ENCODE peak calls at places on chromosomes 2 and 18, in ten cellular contexts. L is Peyer's patch; E is stimulated activated naive CD4-positive, alpha-beta T cell; B is tibial artery; O is skeletal muscle cell; Y is head of caudate nucleus; D is activated CD8-positive, alpha-beta T cell treated with anti-CD3 and anti-CD28 coated beads for 36 hours; S is AG08396; Q is stimulated activated CD4-positive, alpha-beta T cell treated with anti-CD3 and anti-CD28 coated beads, TNF-alpha, amount 100 ng/mL, for 48 hours; I is GOT3. R is an unnamed sample.

GRCh38 chr2:73830871-73831401 is 2.2 kb downstream of the STAMBP start:
- DNase-seq in O (peak), S (peak), L (no peak), D (peak), Q (peak), I (no peak), E (no peak), Y (no peak), B (no peak), R (peak)

GRCh38 chr2:151027147-151027546 is 234.5 kb downstream of the RBM43 start:
- DNase-seq in Q (no peak), Y (no peak), S (no peak), B (no peak), E (no peak), D (no peak), O (no peak), L (no peak), I (no peak), R (no peak)

GRCh38 chr2:111659361-111660281 is 224.4 kb downstream of the ANAPC1 start:
- DNase-seq in S (peak), Y (no peak), B (peak), Q (no peak), O (peak), L (peak), E (no peak), I (peak), D (no peak), R (peak)

GRCh38 chr2:38194751-38195150 is 118.8 kb upstream of the CYP1B1 start:
- DNase-seq in E (no peak), Q (no peak), Y (no peak), L (no peak), S (no peak), D (no peak), B (no peak), O (no peak), I (no peak), R (no peak)

GRCh38 chr2:5803547-5803946 is 111.4 kb downstream of the SOX11 start:
- DNase-seq in O (peak), Q (no peak), S (no peak), L (no peak), D (no peak), B (no peak), Y (no peak), I (no peak), E (no peak), R (peak)

GRCh38 chr2:204860249-204860648 is 315.0 kb downstream of the PARD3B start:
- DNase-seq in Y (no peak), S (peak), Q (no peak), I (no peak), B (no peak), D (no peak), O (no peak), E (no peak), L (no peak), R (no peak)

GRCh38 chr2:23351388-23352141 is 33.4 kb upstream of the KLHL29 start:
- DNase-seq in O (peak), D (peak), Q (peak), S (peak), E (peak), Y (peak), B (peak), I (peak), L (peak), R (peak)

GRCh38 chr2:170739048-170739447 is 23.9 kb downstream of the SP5 start:
- DNase-seq in L (no peak), Q (no peak), D (no peak), E (no peak), I (no peak), S (peak), B (no peak), Y (no peak), O (peak), R (peak)

GRCh38 chr2:68237976-68238580 is 14.3 kb downstream of the PPP3R1 start:
- DNase-seq in B (no peak), O (no peak), Q (no peak), I (no peak), E (no peak), L (no peak), S (no peak), D (no peak), Y (no peak), R (no peak)

GRCh38 chr2:181309576-181309975 is 147.6 kb upstream of the ITGA4 start:
- DNase-seq in Y (no peak), O (no peak), D (no peak), S (no peak), Q (no peak), E (no peak), I (no peak), B (no peak), L (no peak), R (no peak)

GRCh38 chr2:175793649-175794048 is 208.4 kb downstream of the LNPK start:
- DNase-seq in L (no peak), Y (no peak), O (no peak), Q (no peak), B (no peak), D (no peak), E (no peak), S (no peak), I (no peak), R (no peak)

GRCh38 chr2:178513876-178514275 is 33.6 kb downstream of the PLEKHA3 start:
- DNase-seq in B (no peak), O (peak), L (no peak), Q (no peak), I (no peak), E (no peak), Y (no peak), S (no peak), D (no peak), R (no peak)

GRCh38 chr2:21036708-21037670 is 6.9 kb downstream of the APOB start:
- DNase-seq in B (no peak), Y (no peak), S (no peak), I (no peak), E (no peak), D (no peak), Q (no peak), O (no peak), L (no peak), R (no peak)

GRCh38 chr2:238595750-238596570 is 169.2 kb downstream of the ASB1 start:
- DNase-seq in B (peak), L (no peak), Y (no peak), E (no peak), S (no peak), Q (no peak), I (no peak), O (no peak), D (no peak), R (no peak)

GRCh38 chr2:121722479-121722878 is 14.2 kb downstream of the NIFK start:
- DNase-seq in E (no peak), L (no peak), B (peak), S (peak), O (peak), D (peak), I (no peak), Q (no peak), Y (no peak), R (no peak)

GRCh38 chr18:4831127-4831526 is 365.9 kb downstream of the AKAIN1 start:
- DNase-seq in Q (no peak), B (no peak), E (no peak), D (no peak), I (no peak), L (no peak), S (no peak), Y (no peak), O (no peak), R (no peak)

GRCh38 chr2:197028230-197028629 is 101.7 kb upstream of the PGAP1 start:
- DNase-seq in Q (no peak), D (no peak), Y (no peak), L (no peak), E (no peak), O (peak), S (peak), B (no peak), I (no peak), R (peak)

GRCh38 chr2:179518891-179519290 is 254.3 kb upstream of the SESTD1 start:
- DNase-seq in Y (no peak), B (no peak), I (no peak), D (no peak), E (no peak), Q (no peak), L (no peak), S (no peak), O (no peak), R (no peak)

GRCh38 chr2:15750822-15751221 is 159.2 kb downstream of the DDX1 start:
- DNase-seq in Y (no peak), B (no peak), D (no peak), O (no peak), S (no peak), L (peak), I (no peak), Q (no peak), E (no peak), R (no peak)

GRCh38 chr2:131104487-131105155 is 515 bp upstream of the PLEKHB2 start:
- DNase-seq in L (peak), Y (no peak), E (peak), B (peak), Q (no peak), O (peak), I (peak), S (peak), D (peak), R (no peak)

GRCh38 chr2:111618577-111618930 is 265.4 kb downstream of the ANAPC1 start:
- DNase-seq in S (no peak), E (no peak), L (no peak), D (no peak), Y (no peak), O (no peak), I (no peak), Q (no peak), B (no peak), R (peak)

GRCh38 chr2:199405241-199405640 is 52.5 kb downstream of the SATB2 start:
- DNase-seq in S (no peak), O (no peak), E (no peak), Q (no peak), D (no peak), Y (no peak), L (no peak), B (no peak), I (no peak), R (no peak)

GRCh38 chr2:84152471-84152870 is 306.6 kb downstream of the SUCLG1 start:
- DNase-seq in S (no peak), D (no peak), I (no peak), O (no peak), B (no peak), L (no peak), Y (no peak), E (no peak), Q (no peak), R (no peak)

GRCh38 chr2:109128466-109129355 is at the start of gene SH3RF3:
- DNase-seq in E (peak), B (peak), D (peak), Q (no peak), Y (peak), S (peak), I (no peak), L (peak), O (no peak), R (no peak)

GRCh38 chr18:269480-270090 is 1.7 kb upstream of the THOC1 start:
- DNase-seq in Y (no peak), B (no peak), E (no peak), L (no peak), I (no peak), Q (no peak), O (no peak), D (no peak), S (no peak), R (no peak)

GRCh38 chr2:174971868-174972781 is 33.1 kb downstream of the CHN1 start:
- DNase-seq in Y (no peak), L (peak), S (peak), E (no peak), O (no peak), D (no peak), B (no peak), Q (no peak), I (no peak), R (peak)

GRCh38 chr2:9658972-9659371 is 28.2 kb upstream of the YWHAQ start:
- DNase-seq in L (no peak), B (no peak), S (no peak), Y (no peak), D (no peak), O (peak), I (no peak), E (no peak), Q (no peak), R (peak)

GRCh38 chr2:172977330-172978052 is 98.2 kb upstream of the MAP3K20 start:
- DNase-seq in I (no peak), L (no peak), S (no peak), Y (no peak), Q (no peak), B (no peak), O (no peak), E (no peak), D (peak), R (no peak)

GRCh38 chr18:27113358-27113757 is 71.8 kb downstream of the CHST9 start:
- DNase-seq in E (no peak), D (no peak), O (no peak), S (no peak), B (no peak), Y (no peak), Q (no peak), L (no peak), I (no peak), R (no peak)

GRCh38 chr2:38013158-38013752 is 62.7 kb downstream of the CYP1B1 start:
- DNase-seq in D (no peak), Y (no peak), Q (no peak), S (peak), O (peak), B (no peak), E (no peak), L (no peak), I (no peak), R (no peak)

GRCh38 chr2:170361359-170361936 is 183.5 kb downstream of the MYO3B start:
- DNase-seq in D (peak), B (no peak), Y (peak), Q (peak), I (no peak), E (peak), L (peak), S (peak), O (no peak), R (peak)

GRCh38 chr2:71477231-71477681 is 23.9 kb downstream of the DYSF start:
- DNase-seq in S (no peak), D (no peak), L (peak), O (no peak), I (no peak), Q (no peak), E (no peak), B (no peak), Y (no peak), R (no peak)

GRCh38 chr2:64888591-64889309 is 100.4 kb upstream of the SLC1A4 start:
- DNase-seq in Y (no peak), Q (no peak), L (no peak), D (no peak), B (peak), S (peak), E (no peak), I (no peak), O (peak), R (no peak)

R was measured in kidney epithelial cell.